ENCODE peak calls at places on chromosomes 6 and 20, in four cellular contexts. Y is astrocyte, K is cardiac muscle cell, L is uterus. G is an unnamed sample.

GRCh38 chr6:107320126-107320525 is 139.2 kb downstream of the PDSS2 start:
- DNase-seq in Y (peak; percentile 65), K (no peak), L (no peak), G (no peak)

GRCh38 chr20:17666491-17666890 is 15.6 kb downstream of the RRBP1 start:
- DNase-seq in Y (peak; percentile 52), K (no peak), L (no peak), G (no peak)

GRCh38 chr6:131281471-131282270 is 146.4 kb downstream of the AKAP7 start:
- DNase-seq in Y (peak; percentile 23), K (peak; percentile 6), L (no peak), G (no peak)

GRCh38 chr6:111478749-111479148 is 4.3 kb downstream of the REV3L start:
- DNase-seq in Y (no peak), K (no peak), L (no peak), G (no peak)

GRCh38 chr6:157813191-157813590 is 9.9 kb upstream of the SNX9 start:
- DNase-seq in Y (peak; percentile 49), K (no peak), L (peak; percentile 54), G (no peak)

GRCh38 chr6:71887006-71887743 is 825 bp downstream of the RIMS1 start:
- DNase-seq in Y (no peak), K (peak; percentile 44), L (no peak), G (no peak)

GRCh38 chr6:36929152-36929551 is 25.4 kb upstream of the PI16 start:
- DNase-seq in Y (no peak), K (no peak), L (no peak), G (no peak)

GRCh38 chr6:164763788-164764187 is 545.6 kb downstream of the C6orf118 start:
- DNase-seq in Y (peak; percentile 13), K (no peak), L (no peak), G (no peak)

GRCh38 chr6:167408235-167408869 is 83.5 kb downstream of the TTLL2 start:
- DNase-seq in Y (no peak), K (no peak), L (no peak), G (peak; percentile 40)

GRCh38 chr6:12354499-12354898 is 64.3 kb downstream of the EDN1 start:
- DNase-seq in Y (peak; percentile 44), K (no peak), L (no peak), G (peak; percentile 88)

GRCh38 chr6:128847481-128848168 is 35.3 kb upstream of the LAMA2 start:
- DNase-seq in Y (no peak), K (no peak), L (no peak), G (no peak)

GRCh38 chr6:100296810-100297544 is 167.7 kb downstream of the SIM1 start:
- DNase-seq in Y (peak; percentile 91), K (no peak), L (no peak), G (no peak)

GRCh38 chr6:100678027-100678426 is 203.1 kb downstream of the ASCC3 start:
- DNase-seq in Y (no peak), K (no peak), L (no peak), G (no peak)

GRCh38 chr20:50916257-50916656 is 15.0 kb downstream of the ADNP start:
- DNase-seq in Y (peak; percentile 36), K (peak; percentile 78), L (no peak), G (no peak)

GRCh38 chr6:35804996-35805736 is at the start of gene LHFPL5:
- DNase-seq in Y (no peak), K (peak; percentile 87), L (no peak), G (peak; percentile 42)

GRCh38 chr20:32583581-32584045 is 1.5 kb downstream of the NOL4L start:
- DNase-seq in Y (no peak), K (peak; percentile 71), L (no peak), G (no peak)

GRCh38 chr6:135419162-135419561 is 78.4 kb downstream of the AHI1 start:
- DNase-seq in Y (peak; percentile 81), K (no peak), L (no peak), G (no peak)

GRCh38 chr20:44594730-44595129 is 12.4 kb downstream of the PKIG start:
- DNase-seq in Y (peak; percentile 83), K (no peak), L (no peak), G (peak; percentile 75)

GRCh38 chr6:149234051-149234962 is 83.2 kb upstream of the TAB2 start:
- DNase-seq in Y (peak; percentile 79), K (no peak), L (no peak), G (peak; percentile 60)

GRCh38 chr6:158328446-158328845 is 16.2 kb downstream of the TULP4 start:
- DNase-seq in Y (no peak), K (no peak), L (no peak), G (no peak)

GRCh38 chr6:127923135-127923534 is 22.3 kb upstream of the THEMIS start:
- DNase-seq in Y (no peak), K (no peak), L (no peak), G (no peak)

GRCh38 chr6:63140682-63141318 is 70.5 kb upstream of the FKBP1C start:
- DNase-seq in Y (no peak), K (no peak), L (no peak), G (no peak)

GRCh38 chr20:46661659-46662058 is 10.4 kb upstream of the SLC13A3 start:
- DNase-seq in Y (no peak), K (no peak), L (no peak), G (no peak)

GRCh38 chr20:50913976-50914375 is 17.3 kb downstream of the ADNP start:
- DNase-seq in Y (peak; percentile 83), K (no peak), L (no peak), G (peak; percentile 38)

GRCh38 chr6:16295060-16295459 is 56.7 kb downstream of the GMPR start:
- DNase-seq in Y (no peak), K (no peak), L (no peak), G (no peak)

GRCh38 chr6:93964296-93964695 is 544.9 kb upstream of the EPHA7 start:
- DNase-seq in Y (no peak), K (no peak), L (no peak), G (no peak)

GRCh38 chr6:22332216-22332615 is 35.4 kb upstream of the PRL start:
- DNase-seq in Y (no peak), K (no peak), L (no peak), G (no peak)

GRCh38 chr20:2558581-2559301 is 22.4 kb downstream of the TMC2 start:
- DNase-seq in Y (no peak), K (no peak), L (peak; percentile 34), G (no peak)

GRCh38 chr6:27809067-27809938 is 102.9 kb downstream of the OR2B2 start:
- DNase-seq in Y (no peak), K (no peak), L (no peak), G (no peak)

GRCh38 chr6:35016417-35017221 is 124.5 kb downstream of the TCP11 start:
- DNase-seq in Y (peak; percentile 67), K (peak; percentile 34), L (peak; percentile 65), G (peak; percentile 62)

GRCh38 chr6:41200901-41201783 is at the start of gene TREML2:
- DNase-seq in Y (no peak), K (no peak), L (no peak), G (no peak)

GRCh38 chr20:7237251-7237650 is 469.8 kb downstream of the BMP2 start:
- DNase-seq in Y (peak; percentile 25), K (no peak), L (no peak), G (no peak)

GRCh38 chr6:27863962-27864905 is 48.0 kb downstream of the OR2B2 start:
- DNase-seq in Y (no peak), K (no peak), L (peak; percentile 24), G (no peak)

GRCh38 chr6:40054602-40055001 is 120.3 kb upstream of the MOCS1 start:
- DNase-seq in Y (no peak), K (no peak), L (no peak), G (no peak)

GRCh38 chr6:134527108-134527787 is 209.3 kb upstream of the SGK1 start:
- DNase-seq in Y (no peak), K (no peak), L (no peak), G (no peak)

DNA sequence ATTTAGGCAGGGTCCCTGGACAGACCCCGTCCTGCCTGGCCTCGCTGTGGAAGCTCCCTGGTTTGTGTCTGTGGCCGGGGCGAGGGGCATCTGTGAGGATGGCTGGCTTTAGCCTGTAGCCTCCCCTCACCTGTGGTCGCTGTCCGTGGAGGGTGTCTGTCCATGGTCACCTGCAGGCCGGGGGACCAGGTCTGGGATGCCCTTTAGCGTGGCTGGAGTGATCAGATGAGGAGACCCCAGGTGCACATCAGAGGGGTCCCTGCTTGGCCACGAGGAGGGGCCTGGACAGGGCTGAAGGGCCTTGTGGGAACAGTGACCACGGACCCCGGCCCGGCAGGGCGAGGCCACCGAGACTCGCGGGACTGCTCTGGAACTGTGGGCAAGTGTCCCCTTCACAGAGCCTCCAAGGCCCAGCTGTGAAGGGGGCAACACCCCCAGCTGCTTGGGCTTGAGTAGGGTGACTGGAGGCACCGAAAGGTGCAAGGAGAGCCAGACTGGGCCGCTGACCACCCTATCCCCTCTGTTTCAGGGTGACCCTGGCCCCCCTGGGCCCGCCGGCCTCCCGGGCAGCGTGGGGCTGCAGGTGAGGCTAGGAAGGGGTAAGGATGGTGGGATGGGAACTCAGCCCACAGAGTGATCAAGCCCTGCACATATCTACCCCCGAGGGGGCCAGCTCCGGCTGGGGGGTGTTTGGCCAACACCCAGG is 8.6 kb downstream of the COL9A3 start:
- DNase-seq in Y (no peak), K (no peak), L (no peak), G (no peak)
- H3K4me1 ChIP-seq in Y (peaks cover 9% of the 10 kb centered on the region), K (peaks cover 10% of the 10 kb centered on the region), L (peaks cover 7% of the 10 kb centered on the region), G (peaks cover 4% of the 10 kb centered on the region)

GRCh38 chr6:15250440-15251168 is 4.7 kb downstream of the JARID2 start:
- DNase-seq in Y (no peak), K (no peak), L (no peak), G (no peak)

GRCh38 chr6:15255481-15256414 is 9.9 kb downstream of the JARID2 start:
- DNase-seq in Y (no peak), K (no peak), L (no peak), G (no peak)

GRCh38 chr6:15252205-15252604 is 6.3 kb downstream of the JARID2 start:
- DNase-seq in Y (no peak), K (no peak), L (no peak), G (no peak)

GRCh38 chr6:15254074-15254975 is 8.5 kb downstream of the JARID2 start:
- DNase-seq in Y (no peak), K (no peak), L (no peak), G (peak; percentile 79)

GRCh38 chr6:15253107-15254073 is 7.5 kb downstream of the JARID2 start:
- DNase-seq in Y (no peak), K (no peak), L (no peak), G (no peak)
- H3K4me1 ChIP-seq in Y (peaks cover 9% of the 10 kb centered on the region), K (peaks cover 36% of the 10 kb centered on the region), L (no peaks in the 10 kb centered on the region), G (peaks cover 53% of the 10 kb centered on the region)

DNA sequence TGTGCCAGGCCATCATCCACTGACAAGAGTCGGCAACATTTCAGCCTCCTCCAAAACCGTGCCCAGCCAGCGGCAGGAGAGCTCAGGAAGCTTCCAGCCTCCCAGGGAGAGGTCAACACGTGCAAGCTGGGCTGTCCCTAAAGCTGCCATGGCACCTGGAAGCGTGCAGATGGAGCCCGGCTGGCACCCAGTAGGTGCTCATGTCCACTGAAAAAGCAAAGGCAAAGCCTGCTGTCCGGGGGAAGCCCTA is 14.4 kb upstream of the TLDC2 start:
- DNase-seq in Y (no peak), K (no peak), L (no peak), G (no peak)
- H3K4me1 ChIP-seq in Y (peaks cover 38% of the 10 kb centered on the region), K (peaks cover 34% of the 10 kb centered on the region), L (no peaks in the 10 kb centered on the region), G (peaks cover 56% of the 10 kb centered on the region)

GRCh38 chr20:5070081-5070480 is 49.7 kb downstream of the PCNA start:
- DNase-seq in Y (no peak), K (no peak), L (no peak), G (no peak)
- H3K4me1 ChIP-seq in Y (peaks cover 19% of the 10 kb centered on the region), K (no peaks in the 10 kb centered on the region), L (no peaks in the 10 kb centered on the region), G (peaks cover 16% of the 10 kb centered on the region)

G was measured in SJSA1.